ENCODE peak calls at places on chromosomes 16 and 17, in eight cellular contexts. I is PC-3, R is RWPE2, S is A673, A is heart left ventricle, V is mucosa of descending colon, D is esophagus squamous epithelium, W is lung. P is an unnamed sample.
A peak's percentile ranks its signal among the peaks of the same experiment; 100 is the strongest.

GRCh38 chr17:82799591-82799990 is 40.2 kb downstream of the ZNF750 start:
- DNase-seq in I (no peak), A (peak; percentile 14), S (no peak), R (no peak), V (peak; percentile 64), D (no peak), W (no peak), P (no peak)

GRCh38 chr16:89113661-89114060 is 20.0 kb downstream of the ACSF3 start:
- DNase-seq in R (no peak), A (no peak), I (no peak), D (no peak), V (no peak), S (no peak), W (no peak), P (no peak)

GRCh38 chr17:64245218-64246145 is 17.6 kb downstream of the TEX2 start:
- DNase-seq in V (no peak), D (no peak), A (no peak), S (no peak), W (no peak), I (peak; percentile 95), R (no peak), P (no peak)

GRCh38 chr16:30941600-30942420 is 7.1 kb upstream of the ORAI3 start:
- DNase-seq in V (peak; percentile 81), I (peak; percentile 65), S (peak; percentile 70), A (peak; percentile 83), D (no peak), R (no peak), W (peak; percentile 84), P (peak; percentile 93)

GRCh38 chr16:75341934-75342811 is 90.7 kb upstream of the BCAR1 start:
- DNase-seq in V (peak; percentile 15), R (no peak), A (no peak), S (no peak), I (peak; percentile 88), W (no peak), D (no peak), P (peak; percentile 18)

GRCh38 chr17:72358465-72358864 is 237.6 kb downstream of the SOX9 start:
- DNase-seq in W (no peak), S (no peak), A (no peak), I (peak; percentile 96), D (no peak), R (no peak), V (no peak), P (no peak)

GRCh38 chr17:42456223-42457106 is 2.2 kb upstream of the ATP6V0A1 start:
- DNase-seq in S (peak; percentile 64), I (no peak), A (no peak), V (no peak), R (no peak), W (no peak), D (no peak), P (peak; percentile 13)

GRCh38 chr17:44207319-44207718 is 7.6 kb upstream of the ATXN7L3 start:
- DNase-seq in S (no peak), R (no peak), D (no peak), I (no peak), A (no peak), W (no peak), V (no peak), P (no peak)

GRCh38 chr16:87653234-87653633 is 50.9 kb downstream of the JPH3 start:
- DNase-seq in R (no peak), W (no peak), D (no peak), S (no peak), V (no peak), A (no peak), I (peak; percentile 20), P (no peak)

GRCh38 chr16:74984194-74984669 is 691 bp downstream of the WDR59 start:
- DNase-seq in W (no peak), V (no peak), R (no peak), A (no peak), S (peak; percentile 65), I (peak; percentile 5), D (no peak), P (peak; percentile 35)

GRCh38 chr17:64683791-64684190 is 21.7 kb upstream of the SMURF2 start:
- DNase-seq in S (no peak), D (no peak), A (no peak), R (no peak), V (no peak), I (peak; percentile 59), W (no peak), P (no peak)

GRCh38 chr17:31609331-31609730 is 217.9 kb downstream of the RAB11FIP4 start:
- DNase-seq in A (no peak), I (no peak), W (no peak), R (no peak), S (no peak), V (no peak), D (no peak), P (no peak)

GRCh38 chr17:17963694-17964436 is 8.3 kb downstream of the TOM1L2 start:
- DNase-seq in W (no peak), R (no peak), D (no peak), A (no peak), V (no peak), S (no peak), I (no peak), P (no peak)

GRCh38 chr16:56931253-56931768 is 631 bp upstream of the HERPUD1 start:
- DNase-seq in R (no peak), D (peak; percentile 60), I (no peak), A (no peak), W (no peak), S (peak; percentile 26), V (peak; percentile 86), P (no peak)

GRCh38 chr17:58534331-58534730 is 19.9 kb upstream of the MTMR4 start:
- DNase-seq in D (no peak), R (no peak), I (no peak), S (no peak), A (no peak), W (no peak), V (no peak), P (no peak)

GRCh38 chr16:73713817-73714495 is 582.7 kb upstream of the PSMD7 start:
- DNase-seq in R (no peak), A (no peak), V (peak; percentile 69), W (no peak), D (no peak), I (peak; percentile 43), S (peak; percentile 60), P (peak; percentile 62)

GRCh38 chr17:49692751-49693150 is 14.9 kb upstream of the SPOP start:
- DNase-seq in I (no peak), D (no peak), S (no peak), W (no peak), V (no peak), A (no peak), R (no peak), P (no peak)

GRCh38 chr17:82088838-82089722 is 9.0 kb downstream of the FASN start:
- DNase-seq in W (no peak), V (no peak), D (no peak), A (no peak), I (no peak), R (no peak), S (no peak), P (no peak)

DNA sequence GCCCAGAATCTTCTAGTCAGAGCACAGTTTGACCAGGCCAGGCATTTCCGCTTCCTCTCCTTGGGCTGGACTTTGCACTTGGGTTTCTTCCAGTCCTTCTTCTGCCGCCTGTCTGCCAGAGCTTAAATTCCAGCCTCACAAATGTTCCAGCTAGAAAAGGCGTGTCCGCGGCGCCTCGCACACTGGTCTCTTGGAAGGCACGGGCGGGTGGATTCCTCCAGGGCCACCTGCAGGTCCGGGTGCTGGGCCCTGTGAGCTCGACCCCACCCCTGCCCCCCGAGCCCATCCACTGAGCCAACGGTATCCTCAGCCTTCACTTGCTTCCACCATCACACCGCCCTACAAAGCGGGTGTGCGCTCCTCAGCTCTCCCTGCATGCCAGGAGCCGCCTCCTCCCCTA is 2026.5 kb downstream of the TP53TG3F start:
- DNase-seq in A (no peak), S (no peak), V (no peak), I (no peak), W (no peak), R (no peak), D (no peak), P (no peak)
- H3K9me3 ChIP-seq in A (no peaks in the 10 kb centered on the region), S (peaks cover 34% of the 10 kb centered on the region), V (peaks cover 41% of the 10 kb centered on the region), I (peaks cover 3% of the 10 kb centered on the region), W (no peaks in the 10 kb centered on the region), R (peaks cover 2% of the 10 kb centered on the region), D (no peaks in the 10 kb centered on the region), P (no peaks in the 10 kb centered on the region)

GRCh38 chr17:28618464-28618863 is 4.5 kb upstream of the RSKR start:
- DNase-seq in V (no peak), R (no peak), A (no peak), D (no peak), W (no peak), I (no peak), S (no peak), P (no peak)

GRCh38 chr17:28623696-28624095 is 9.7 kb upstream of the RSKR start:
- DNase-seq in W (no peak), D (no peak), V (no peak), A (no peak), I (no peak), S (no peak), R (no peak), P (no peak)

GRCh38 chr17:28624148-28624547 is 10.2 kb upstream of the RSKR start:
- DNase-seq in W (no peak), V (no peak), A (no peak), D (no peak), I (no peak), R (no peak), S (no peak), P (no peak)

GRCh38 chr17:28620010-28620409 is 6.0 kb upstream of the RSKR start:
- DNase-seq in D (no peak), A (no peak), V (no peak), R (no peak), S (no peak), I (no peak), W (no peak), P (no peak)

GRCh38 chr17:28622186-28622585 is 8.2 kb upstream of the RSKR start:
- DNase-seq in S (no peak), A (no peak), D (no peak), V (no peak), R (no peak), W (no peak), I (no peak), P (no peak)
- TF ChIP-seq CTCF in S (no peak), A (no peak), D (no peak), V (no peak), R (no peak), W (no peak), I (no peak), P (no peak)

GRCh38 chr16:67393111-67393789 is at the start of gene TPPP3:
- DNase-seq in I (no peak), D (no peak), S (peak; percentile 82), A (peak; percentile 95), W (peak; percentile 84), R (no peak), V (peak; percentile 90), P (peak; percentile 87)
- H3K4me3 ChIP-seq in I (no peak within 1 kb of the TSS), D (peak within 1 kb of the TSS; percentile 56), S (peak within 1 kb of the TSS; percentile 31), A (peak within 1 kb of the TSS; percentile 14), W (peak within 1 kb of the TSS; percentile 11), R (peak within 1 kb of the TSS; percentile 8), V (no peak within 1 kb of the TSS), P (no peak within 1 kb of the TSS)

DNA sequence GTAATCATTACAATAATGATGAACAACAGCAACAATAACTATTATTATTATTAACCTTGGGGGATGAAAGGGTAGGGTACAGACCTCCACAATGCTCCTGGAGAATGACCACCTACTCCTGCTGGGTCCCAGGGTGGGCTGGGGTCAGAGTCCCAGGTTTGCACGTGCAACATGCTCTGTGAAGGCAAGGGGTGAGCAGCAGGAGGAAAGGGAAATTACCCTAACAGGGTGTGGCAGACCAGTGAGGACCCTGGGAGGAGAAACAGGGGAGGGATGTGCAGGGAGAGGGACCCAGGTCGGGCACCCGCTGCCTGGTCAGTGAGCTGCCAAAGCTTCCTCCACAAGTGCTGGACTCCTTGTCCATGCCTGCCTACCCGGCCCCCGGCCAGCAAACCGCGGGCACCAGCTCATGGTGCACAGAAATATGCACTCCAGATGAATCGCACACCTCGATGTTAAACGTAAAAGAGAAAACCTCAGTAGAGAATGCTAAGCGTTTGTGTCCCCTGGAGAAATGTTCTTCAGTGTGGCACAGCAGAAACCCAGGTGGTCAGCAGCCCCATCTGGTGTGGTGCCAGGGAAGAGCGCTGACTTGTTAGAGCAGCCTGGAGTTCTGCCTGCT is 767.1 kb downstream of the KCNJ18 start:
- DNase-seq in D (no peak), S (no peak), V (no peak), W (no peak), R (no peak), I (no peak), A (no peak), P (no peak)
- H3K9me3 ChIP-seq in D (no peaks in the 10 kb centered on the region), S (peaks cover 20% of the 10 kb centered on the region), V (peaks cover 55% of the 10 kb centered on the region), W (no peaks in the 10 kb centered on the region), R (no peaks in the 10 kb centered on the region), I (no peaks in the 10 kb centered on the region), A (no peaks in the 10 kb centered on the region), P (no peaks in the 10 kb centered on the region)